ENCODE peak calls at places on chromosomes 11 and 22, in seven cellular contexts. J is trophoblast cell, N is H9, T is IMR-90, K is mesendoderm, O is neuronal stem cell, L is mesenchymal stem cell. G is an unnamed sample.
A peak's percentile ranks its signal among the peaks of the same experiment; 100 is the strongest.

GRCh38 chr11:35927730-35928129 is 16.1 kb upstream of the LDLRAD3 start:
- DNase-seq in T (peak; percentile 38), L (peak; percentile 32), O (no peak), K (no peak), J (peak; percentile 97), N (no peak), G (no peak)

GRCh38 chr11:125922156-125922555 is 17.8 kb downstream of the DDX25 start:
- DNase-seq in K (no peak), O (no peak), T (no peak), N (no peak), L (no peak), J (no peak), G (no peak)

GRCh38 chr11:124177344-124177743 is 5.8 kb upstream of the OR10D3 start:
- DNase-seq in K (no peak), O (no peak), N (no peak), L (no peak), J (peak; percentile 9), T (no peak), G (no peak)

GRCh38 chr11:117591316-117592039 is 205.5 kb downstream of the DSCAML1 start:
- DNase-seq in L (no peak), O (no peak), N (no peak), T (no peak), J (no peak), K (no peak), G (no peak)

GRCh38 chr11:112795142-112795815 is 165.9 kb upstream of the NCAM1 start:
- DNase-seq in L (peak; percentile 28), J (peak; percentile 77), O (no peak), K (peak; percentile 80), N (peak; percentile 77), T (peak; percentile 31), G (peak; percentile 72)

GRCh38 chr11:74472030-74472429 is 4.7 kb upstream of the KCNE3 start:
- DNase-seq in K (peak; percentile 27), N (no peak), J (no peak), T (no peak), O (no peak), L (no peak), G (no peak)

GRCh38 chr11:12137005-12137690 is 26.8 kb downstream of the MICAL2 start:
- DNase-seq in L (no peak), J (peak; percentile 68), O (no peak), K (no peak), N (no peak), T (no peak), G (no peak)

GRCh38 chr11:75152090-75152489 is 1.2 kb downstream of the SLCO2B1 start:
- DNase-seq in O (no peak), L (no peak), K (no peak), J (no peak), T (no peak), N (no peak), G (no peak)

GRCh38 chr11:124409906-124410305 is 11.1 kb upstream of the OR8B3 start:
- DNase-seq in J (no peak), K (no peak), T (no peak), O (no peak), N (no peak), L (no peak), G (no peak)

GRCh38 chr11:67464411-67465189 is 4.5 kb downstream of the TMEM134 start:
- DNase-seq in L (peak; percentile 66), J (peak; percentile 94), N (peak; percentile 95), T (peak; percentile 42), O (peak; percentile 70), K (peak; percentile 94), G (peak; percentile 89)

GRCh38 chr11:126720539-126721235 is 279.9 kb downstream of the KIRREL3 start:
- DNase-seq in L (no peak), K (no peak), T (no peak), N (no peak), O (no peak), J (no peak), G (no peak)

GRCh38 chr22:48950151-48950915 is 877.3 kb downstream of the BRD1 start:
- DNase-seq in T (no peak), K (no peak), O (no peak), J (no peak), L (no peak), N (peak; percentile 25), G (no peak)

DNA sequence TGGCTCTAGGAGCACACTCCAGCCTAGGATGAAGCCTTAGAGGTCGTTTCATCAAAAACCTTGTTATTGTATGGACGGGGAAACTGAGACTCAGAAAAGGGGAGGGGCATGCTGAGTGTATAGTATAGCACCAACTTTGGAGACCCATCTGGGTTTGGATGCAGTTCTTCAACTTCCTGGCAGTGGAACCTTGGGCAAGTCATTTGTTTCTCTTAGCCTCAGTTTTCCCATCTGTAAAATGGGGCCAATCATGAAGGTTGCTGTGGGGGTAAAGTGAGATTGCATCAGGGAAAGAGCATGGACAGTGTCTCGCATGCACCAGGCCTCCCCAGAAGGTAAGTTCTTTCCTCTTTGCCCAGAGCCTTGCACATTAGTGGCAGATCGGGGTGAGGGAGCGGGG is 47.6 kb upstream of the RASD2 start:
- DNase-seq in N (no peak), O (no peak), L (no peak), K (no peak), T (no peak), J (no peak), G (no peak)
- H2BK5ac ChIP-seq in N (no peak overlapping the region), O (no peak overlapping the region), L (no peak overlapping the region), K (no peak overlapping the region), T (no peak overlapping the region), J (no peak overlapping the region), G (no peak overlapping the region)

GRCh38 chr11:79348976-79349682 is 91.7 kb downstream of the TENM4 start:
- DNase-seq in K (no peak), T (no peak), O (no peak), J (no peak), N (no peak), L (no peak), G (no peak)
- H2BK5ac ChIP-seq in K (no peak overlapping the region), T (no peak overlapping the region), O (no peak overlapping the region), J (no peak overlapping the region), N (no peak overlapping the region), L (peak overlapping the region; percentile 79), G (no peak overlapping the region)

GRCh38 chr22:29203883-29204282 is 1.8 kb upstream of the EMID1 start:
- DNase-seq in K (no peak), J (no peak), N (no peak), T (no peak), O (no peak), L (no peak), G (no peak)
- H2BK5ac ChIP-seq in K (no peak overlapping the region), J (no peak overlapping the region), N (no peak overlapping the region), T (no peak overlapping the region), O (no peak overlapping the region), L (no peak overlapping the region), G (no peak overlapping the region)

GRCh38 chr11:115065314-115065713 is 387.0 kb downstream of the NXPE2 start:
- DNase-seq in L (no peak), N (no peak), J (no peak), K (no peak), O (no peak), T (no peak), G (no peak)

GRCh38 chr11:115066111-115066660 is 387.9 kb downstream of the NXPE2 start:
- DNase-seq in K (no peak), J (no peak), T (no peak), N (no peak), O (no peak), L (no peak), G (no peak)

GRCh38 chr11:115067471-115067870 is 389.1 kb downstream of the NXPE2 start:
- DNase-seq in J (no peak), L (no peak), K (no peak), O (no peak), T (no peak), N (no peak), G (no peak)

GRCh38 chr11:115075340-115075739 is 397.0 kb downstream of the NXPE2 start:
- DNase-seq in T (no peak), L (no peak), J (no peak), K (no peak), N (no peak), O (no peak), G (no peak)

DNA sequence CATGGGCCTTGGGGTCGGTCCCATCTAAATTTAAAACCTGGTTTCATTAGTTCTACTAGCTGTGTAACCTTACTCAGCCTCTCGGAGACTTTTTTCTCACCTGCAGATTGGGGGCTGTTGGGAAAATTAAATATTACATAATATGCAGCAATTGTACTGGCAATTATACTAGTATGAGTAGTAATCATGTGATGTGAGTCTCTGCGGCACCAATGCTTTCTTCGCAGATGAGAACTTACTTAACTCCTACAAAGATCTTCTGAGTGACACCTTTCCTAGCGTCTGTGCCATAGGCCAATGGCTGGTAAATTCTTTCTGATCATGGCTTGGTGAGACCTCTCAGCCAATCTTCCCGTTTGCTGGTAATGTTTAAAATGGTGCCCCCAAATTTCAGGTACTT is 391.3 kb downstream of the NXPE2 start:
- DNase-seq in O (no peak), L (no peak), J (no peak), K (no peak), T (no peak), N (no peak), G (no peak)
- H2BK5ac ChIP-seq in O (no peak overlapping the region), L (no peak overlapping the region), J (no peak overlapping the region), K (no peak overlapping the region), T (no peak overlapping the region), N (no peak overlapping the region), G (no peak overlapping the region)

DNA sequence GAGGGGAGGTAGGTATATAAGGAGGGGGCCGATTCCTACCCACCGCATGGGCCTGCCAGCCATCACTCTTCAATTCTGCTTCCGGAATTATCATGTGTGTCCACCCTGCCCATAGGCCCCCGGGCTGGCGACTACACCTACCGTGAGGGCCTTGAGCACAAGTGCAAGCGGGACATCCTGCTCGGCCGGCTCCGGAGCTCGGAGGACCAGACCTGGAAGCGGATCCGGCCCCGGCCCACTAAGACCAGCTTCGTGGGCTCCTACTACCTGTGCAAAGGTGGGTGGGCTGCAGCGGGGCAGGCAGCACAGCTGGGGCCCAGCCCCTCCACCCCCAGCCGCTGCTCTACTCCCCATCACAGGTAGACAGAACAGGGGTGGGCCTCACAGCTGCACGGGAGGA is 38.4 kb upstream of the TEF start:
- DNase-seq in L (no peak), K (no peak), T (no peak), J (no peak), O (no peak), N (no peak), G (no peak)
- H2BK5ac ChIP-seq in L (no peak overlapping the region), K (no peak overlapping the region), T (no peak overlapping the region), J (no peak overlapping the region), O (no peak overlapping the region), N (no peak overlapping the region), G (no peak overlapping the region)

GRCh38 chr11:17012179-17012578 is 2.0 kb downstream of the PLEKHA7 start:
- DNase-seq in J (no peak), L (no peak), O (no peak), N (peak; percentile 41), K (no peak), T (no peak), G (no peak)
- H2BK5ac ChIP-seq in J (no peak overlapping the region), L (no peak overlapping the region), O (no peak overlapping the region), N (no peak overlapping the region), K (no peak overlapping the region), T (no peak overlapping the region), G (peak overlapping the region; percentile 91)

G was measured in H1.